ENCODE peak calls at places on chromosomes 7 and 10, in eight cellular contexts. M is endothelial cell; I is CD4-positive, alpha-beta T cell; Q is HCT116; K is GM20000; P is fibroblast of the aortic adventitia; B is heart right ventricle; Y is upper lobe of right lung. F is an unnamed sample.

GRCh38 chr10:110841767-110842267 is 29.9 kb upstream of the PDCD4 start:
- DNase-seq in Q (no peak), I (no peak), Y (no peak), K (peak; percentile 82), B (no peak), M (no peak), P (no peak), F (no peak)

GRCh38 chr10:69228151-69228550 is 8.0 kb downstream of the HKDC1 start:
- DNase-seq in I (no peak), B (no peak), Y (no peak), M (no peak), K (no peak), Q (no peak), P (no peak), F (no peak)

GRCh38 chr7:21099432-21099831 is 312.7 kb upstream of the SP8 start:
- DNase-seq in P (no peak), Y (no peak), B (no peak), Q (no peak), K (no peak), M (no peak), I (no peak), F (no peak)

GRCh38 chr7:7595451-7595850 is 28.8 kb downstream of the MIOS start:
- DNase-seq in I (no peak), K (no peak), M (no peak), Q (peak; percentile 8), B (no peak), Y (no peak), P (peak; percentile 63), F (no peak)

GRCh38 chr7:134879815-134880475 is 100.5 kb downstream of the CALD1 start:
- DNase-seq in K (no peak), B (no peak), M (no peak), Q (no peak), Y (no peak), I (no peak), P (no peak), F (no peak)

GRCh38 chr7:134315679-134316538 is 821 bp downstream of the SLC35B4 start:
- DNase-seq in Q (no peak), K (peak; percentile 11), I (no peak), Y (no peak), P (peak; percentile 40), M (no peak), B (no peak), F (no peak)

GRCh38 chr7:40580776-40581175 is 446.0 kb downstream of the SUGCT start:
- DNase-seq in I (no peak), Q (no peak), P (no peak), B (no peak), M (no peak), Y (no peak), K (no peak), F (no peak)

GRCh38 chr7:154302380-154302779 is 250.2 kb downstream of the DPP6 start:
- DNase-seq in I (no peak), Q (no peak), B (no peak), Y (no peak), K (no peak), M (no peak), P (no peak), F (no peak)

GRCh38 chr7:116316838-116317612 is 106.7 kb downstream of the TES start:
- DNase-seq in K (peak; percentile 28), I (no peak), B (peak; percentile 22), P (peak; percentile 99), Y (no peak), Q (peak; percentile 99), M (no peak), F (peak; percentile 35)

GRCh38 chr10:86659161-86659691 is 4.9 kb downstream of the OPN4 start:
- DNase-seq in B (no peak), K (no peak), P (no peak), M (no peak), I (no peak), Q (no peak), Y (peak; percentile 59), F (peak; percentile 0)

GRCh38 chr7:116499168-116500070 is at the start of gene CAV2:
- DNase-seq in B (peak; percentile 85), I (no peak), Y (peak; percentile 91), M (peak; percentile 62), Q (peak; percentile 74), K (peak; percentile 54), P (peak; percentile 39), F (no peak)

GRCh38 chr7:139697031-139697430 is 80.8 kb downstream of the HIPK2 start:
- DNase-seq in P (no peak), I (no peak), Y (no peak), B (no peak), K (no peak), Q (no peak), M (no peak), F (no peak)

GRCh38 chr7:19377611-19378339 is 232.6 kb upstream of the FERD3L start:
- DNase-seq in M (no peak), I (no peak), Q (no peak), B (no peak), P (peak; percentile 64), K (no peak), Y (no peak), F (no peak)

GRCh38 chr10:46518028-46518725 is 38.3 kb downstream of the GPRIN2 start:
- DNase-seq in B (no peak), P (no peak), Y (no peak), M (no peak), Q (no peak), K (no peak), I (no peak), F (peak; percentile 40)

GRCh38 chr7:86925221-86925620 is 134.2 kb downstream of the ELAPOR2 start:
- DNase-seq in P (no peak), K (no peak), Q (no peak), I (no peak), B (no peak), M (no peak), Y (no peak), F (no peak)

GRCh38 chr10:19168584-19168983 is 120.0 kb downstream of the MALRD1 start:
- DNase-seq in Y (no peak), I (no peak), P (peak; percentile 3), B (no peak), Q (no peak), M (peak; percentile 29), K (no peak), F (no peak)

GRCh38 chr7:128103498-128104108 is 72.4 kb upstream of the LRRC4 start:
- DNase-seq in P (peak; percentile 25), Y (no peak), K (peak; percentile 70), Q (no peak), I (no peak), M (no peak), B (peak; percentile 55), F (peak; percentile 66)

GRCh38 chr10:70334526-70335245 is 47.7 kb downstream of the LRRC20 start:
- DNase-seq in K (no peak), B (no peak), I (no peak), Y (peak; percentile 45), Q (no peak), P (no peak), M (no peak), F (peak; percentile 15)

GRCh38 chr10:23530079-23530478 is 91.2 kb downstream of the OTUD1 start:
- DNase-seq in B (no peak), P (peak; percentile 50), Q (no peak), Y (no peak), M (no peak), I (no peak), K (peak; percentile 9), F (no peak)

GRCh38 chr7:55827577-55827976 is 35.0 kb downstream of the SEPTIN14 start:
- DNase-seq in Y (no peak), Q (no peak), P (no peak), M (no peak), K (no peak), I (no peak), B (no peak), F (no peak)
- TF ChIP-seq CTCF in Y (no peak), Q (no peak), P (no peak), M (no peak), K (no peak), I (no peak), B (no peak), F (no peak)

GRCh38 chr10:71912431-71912830 is 51.8 kb upstream of the CHST3 start:
- DNase-seq in I (no peak), Y (no peak), M (no peak), B (no peak), Q (no peak), P (peak; percentile 8), K (no peak), F (no peak)
- TF ChIP-seq CTCF in I (no peak), Y (no peak), M (no peak), B (no peak), Q (no peak), P (peak; percentile 25), K (no peak), F (no peak)

DNA sequence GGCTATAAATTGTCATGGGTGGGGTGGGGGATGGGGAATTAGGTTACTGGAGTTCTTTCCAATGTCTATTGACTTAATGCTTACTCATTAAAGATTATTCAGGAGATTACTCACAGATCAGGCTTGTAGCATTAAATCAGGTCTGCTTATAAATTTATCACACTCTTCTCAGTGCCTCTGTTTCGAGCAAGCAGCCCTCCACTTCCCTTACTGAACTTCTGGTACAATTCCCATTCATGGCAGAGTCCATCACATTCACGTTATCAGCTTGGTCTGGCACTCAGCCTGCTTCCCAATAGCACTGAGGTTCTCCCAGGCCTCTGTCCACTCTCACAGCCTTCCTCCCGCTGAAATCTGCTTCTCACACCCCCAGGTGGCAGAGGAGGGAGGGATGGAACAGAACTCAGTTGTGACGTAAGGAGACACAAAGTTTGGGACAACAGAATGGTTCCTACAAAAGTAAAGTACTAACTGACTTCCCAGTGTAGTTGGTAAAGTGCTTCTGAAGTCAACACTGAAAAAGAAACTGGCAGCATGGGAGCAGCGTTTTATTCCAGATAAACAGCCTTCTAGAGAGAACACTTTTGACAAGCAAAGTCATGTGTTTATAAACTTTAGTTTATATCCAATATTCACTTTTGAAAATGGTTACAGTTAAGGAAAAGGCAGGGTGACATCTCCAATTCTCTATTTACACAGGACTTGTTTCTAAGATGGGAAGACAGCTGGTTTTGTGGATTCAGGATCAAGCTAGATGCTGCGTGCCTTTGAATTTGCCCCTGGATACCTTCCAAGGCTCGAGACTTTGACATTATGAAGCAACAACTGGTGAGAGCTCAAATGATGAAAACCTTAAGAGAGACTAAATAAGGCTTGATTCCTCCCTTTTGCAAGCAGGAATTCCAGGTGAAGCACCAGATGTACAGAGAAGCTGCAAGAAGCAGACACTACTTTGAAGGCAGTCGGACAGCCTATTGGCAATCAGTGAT is 81.4 kb downstream of the ATXN7L1 start:
- DNase-seq in K (no peak), I (no peak), M (no peak), P (peak; percentile 85), Q (no peak), B (peak; percentile 20), Y (no peak), F (no peak)
- TF ChIP-seq CTCF in K (no peak), I (no peak), M (no peak), P (no peak), Q (no peak), B (no peak), Y (no peak), F (no peak)

DNA sequence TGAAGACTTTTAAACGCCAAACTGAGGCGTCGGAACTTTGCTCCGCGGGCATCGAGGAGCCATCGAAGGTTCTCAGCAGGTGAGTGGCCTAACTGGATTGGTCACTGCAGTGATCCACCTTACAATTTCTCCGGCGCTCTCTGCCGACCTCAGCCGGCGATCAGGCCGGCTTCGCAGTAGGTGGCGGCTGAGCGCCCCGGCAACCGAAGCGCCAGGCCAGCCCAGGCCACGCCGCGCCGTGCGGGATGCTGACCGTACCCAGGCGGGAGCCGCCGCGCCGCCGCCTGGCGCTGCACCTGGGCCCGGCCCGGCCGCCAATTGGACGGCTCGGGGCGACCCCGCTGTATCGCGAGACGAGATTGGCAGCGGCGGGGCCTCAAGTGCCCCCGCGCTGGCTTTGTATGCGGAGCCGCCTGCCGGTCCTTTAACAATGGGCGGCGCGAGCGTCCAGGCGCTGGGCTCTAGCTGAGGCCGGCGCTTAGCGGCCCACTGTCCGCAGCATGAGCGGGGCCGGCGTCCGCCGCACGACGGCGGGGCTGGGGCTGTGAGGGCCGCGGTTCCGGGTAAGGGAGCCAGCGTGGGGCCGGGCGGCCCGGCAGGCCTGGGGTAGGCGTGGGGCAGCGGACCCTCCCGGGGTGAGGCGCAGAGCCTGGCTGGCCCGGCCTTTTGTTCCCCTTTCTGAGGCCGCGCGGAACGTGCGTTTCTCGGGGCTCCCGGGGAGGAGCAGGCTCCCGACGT is at the start of gene CCNJ:
- DNase-seq in I (peak; percentile 68), P (peak; percentile 85), B (peak; percentile 91), M (peak; percentile 92), K (peak; percentile 99), Q (peak; percentile 77), Y (peak; percentile 95), F (peak; percentile 83)
- TF ChIP-seq CTCF in I (no peak), P (no peak), B (peak; percentile 22), M (no peak), K (no peak), Q (no peak), Y (no peak), F (peak; percentile 20)